ENCODE peak calls at places on chromosomes 4 and X, in eight cellular contexts. X, P, A, K, W, C, R and U are unnamed samples. For H3K4me1, the result is how much of the 10 kb centered on the place peaks cover.

GRCh38 chrX:17860811-17861495 is at the start of gene RAI2:
- DNase-seq in W (no peak), A (no peak), X (peak), P (peak), K (peak), C (no peak), R (peak), U (no peak)

GRCh38 chr4:60223098-60223497 is 977.0 kb upstream of the ADGRL3 start:
- DNase-seq in A (no peak), K (no peak), R (no peak), W (no peak), C (no peak), X (no peak), P (no peak), U (no peak)

GRCh38 chr4:10080874-10081606 is 35.6 kb downstream of the WDR1 start:
- DNase-seq in P (no peak), C (no peak), R (peak), W (peak), X (no peak), K (peak), A (no peak), U (no peak)

GRCh38 chr4:60189286-60189685 is 1010.8 kb upstream of the ADGRL3 start:
- DNase-seq in C (no peak), A (no peak), P (no peak), R (no peak), W (no peak), K (no peak), X (no peak), U (no peak)

GRCh38 chr4:128386761-128387599 is 99.4 kb upstream of the PGRMC2 start:
- DNase-seq in C (no peak), P (no peak), R (peak), K (peak), X (no peak), W (peak), A (peak), U (no peak)

GRCh38 chrX:153578200-153578835 is 20.6 kb downstream of the CCNQ start:
- DNase-seq in K (no peak), W (no peak), C (no peak), X (peak), R (no peak), A (no peak), P (no peak), U (no peak)

GRCh38 chr4:53507671-53508286 is 83.5 kb downstream of the LNX1 start:
- DNase-seq in A (no peak), C (no peak), R (no peak), X (no peak), P (no peak), K (no peak), W (peak), U (no peak)

GRCh38 chrX:14673764-14674163 is 144.4 kb downstream of the GLRA2 start:
- DNase-seq in K (no peak), R (no peak), X (no peak), P (no peak), A (peak), W (no peak), C (no peak), U (no peak)

GRCh38 chr4:83112678-83113428 is 1.7 kb downstream of the PLAC8 start:
- DNase-seq in R (no peak), A (no peak), W (no peak), C (no peak), K (no peak), X (no peak), P (no peak), U (no peak)

GRCh38 chr4:19614171-19614570 is 637.5 kb upstream of the SLIT2 start:
- DNase-seq in W (no peak), A (no peak), K (no peak), P (no peak), C (no peak), X (no peak), R (no peak), U (no peak)

GRCh38 chrX:40068048-40068447 is 29.7 kb downstream of the BCOR start:
- DNase-seq in X (no peak), K (no peak), C (peak), W (no peak), A (peak), P (no peak), R (no peak), U (no peak)

GRCh38 chrX:34956915-34957314 is 14.3 kb downstream of the FAM47B start:
- DNase-seq in R (no peak), X (no peak), P (no peak), A (peak), K (no peak), C (no peak), W (no peak), U (no peak)

GRCh38 chr4:54554339-54554990 is 103.3 kb upstream of the KIT start:
- DNase-seq in C (no peak), K (no peak), A (no peak), X (no peak), P (no peak), R (no peak), W (no peak), U (no peak)

GRCh38 chr4:154616731-154617130 is 4.3 kb upstream of the FGG start:
- DNase-seq in R (no peak), C (no peak), W (no peak), P (no peak), A (no peak), X (no peak), K (no peak), U (no peak)

GRCh38 chr4:118012142-118012541 is 22.1 kb upstream of the NDST3 start:
- DNase-seq in R (no peak), W (no peak), P (no peak), A (no peak), K (no peak), X (no peak), C (no peak), U (no peak)

GRCh38 chr4:95304898-95305297 is 243.9 kb downstream of the UNC5C start:
- DNase-seq in A (peak), P (no peak), X (no peak), R (no peak), W (no peak), C (no peak), K (no peak), U (no peak)

GRCh38 chr4:98745372-98745771 is 87.0 kb upstream of the TSPAN5 start:
- DNase-seq in W (no peak), R (no peak), P (no peak), X (no peak), C (no peak), K (no peak), A (peak), U (no peak)

GRCh38 chr4:147753047-147753446 is 21.2 kb downstream of the ARHGAP10 start:
- DNase-seq in K (no peak), C (no peak), W (no peak), X (no peak), R (no peak), A (no peak), P (no peak), U (no peak)

GRCh38 chr4:147754037-147754445 is 22.2 kb downstream of the ARHGAP10 start:
- DNase-seq in X (no peak), K (no peak), R (no peak), P (no peak), C (no peak), A (peak), W (no peak), U (no peak)

GRCh38 chr4:147756417-147756816 is 24.5 kb downstream of the ARHGAP10 start:
- DNase-seq in K (no peak), C (no peak), W (no peak), A (no peak), P (no peak), R (no peak), X (no peak), U (no peak)

GRCh38 chr4:147760176-147760575 is 28.3 kb downstream of the ARHGAP10 start:
- DNase-seq in A (no peak), R (no peak), X (no peak), K (no peak), W (no peak), P (no peak), C (no peak), U (no peak)

GRCh38 chr4:147755567-147756295 is 23.8 kb downstream of the ARHGAP10 start:
- DNase-seq in K (no peak), X (no peak), C (no peak), A (no peak), P (no peak), R (no peak), W (no peak), U (no peak)
- H3K27ac ChIP-seq in K (no peak), X (no peak), C (no peak), A (peak), P (no peak), R (no peak), W (peak), U (no peak)

GRCh38 chr4:185634066-185634652 is 98.9 kb upstream of the PDLIM3 start:
- DNase-seq in R (no peak), K (no peak), W (no peak), P (no peak), X (no peak), C (no peak), A (peak), U (no peak)
- H3K4me1 ChIP-seq in R (under half), K (under half), W (under half), P (under half), X (under half), C (under half), A (under half), U (under half)

GRCh38 chr4:124640037-124640730 is 72.3 kb downstream of the ANKRD50 start:
- DNase-seq in A (peak), K (no peak), C (no peak), R (no peak), P (no peak), W (no peak), X (no peak), U (no peak)
- H3K27ac ChIP-seq in A (no peak), K (no peak), C (no peak), R (no peak), P (no peak), W (no peak), X (no peak), U (no peak)

GRCh38 chr4:5932021-5932553 is 39.2 kb upstream of the CRMP1 start:
- DNase-seq in R (no peak), P (no peak), C (no peak), A (no peak), K (no peak), X (no peak), W (no peak), U (no peak)
- H3K4me1 ChIP-seq in R (under half), P (under half), C (under half), A (under half), K (under half), X (under half), W (under half), U (under half)

GRCh38 chr4:174402470-174403176 is 118.9 kb downstream of the CEP44 start:
- DNase-seq in A (peak), R (no peak), W (no peak), K (no peak), X (no peak), C (no peak), P (no peak), U (no peak)
- H3K27ac ChIP-seq in A (peak), R (no peak), W (no peak), K (no peak), X (no peak), C (no peak), P (no peak), U (no peak)

DNA sequence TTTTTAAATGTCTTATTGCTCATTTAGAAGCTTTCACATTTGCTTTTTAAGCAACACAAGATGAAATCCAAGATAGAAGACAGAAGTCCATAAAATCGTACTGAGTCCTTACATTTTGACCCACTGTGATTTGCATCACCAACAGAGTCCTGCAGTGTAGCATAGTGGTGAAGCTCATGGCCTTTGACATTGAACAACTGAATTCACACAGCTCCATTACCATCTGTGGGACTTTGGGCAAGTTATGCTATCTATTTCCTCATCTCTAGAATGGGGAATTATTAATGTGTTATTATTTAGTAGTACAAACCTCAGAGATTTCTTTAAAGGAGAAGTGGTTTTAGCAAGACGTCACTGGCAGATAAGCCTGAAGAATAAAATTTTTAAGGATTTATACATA is 10.7 kb downstream of the GPRIN3 start:
- DNase-seq in C (no peak), P (no peak), K (no peak), X (no peak), A (no peak), R (no peak), W (no peak), U (no peak)
- H3K4me1 ChIP-seq in C (half or more), P (half or more), K (under half), X (under half), A (half or more), R (half or more), W (under half), U (half or more)

GRCh38 chr4:31391976-31392375 is 671.8 kb downstream of the PCDH7 start:
- DNase-seq in X (no peak), P (no peak), C (no peak), K (no peak), R (no peak), W (no peak), A (no peak), U (no peak)
- H3K27ac ChIP-seq in X (no peak), P (no peak), C (no peak), K (no peak), R (no peak), W (no peak), A (no peak), U (no peak)

GRCh38 chr4:6308890-6309643 is 39.4 kb downstream of the WFS1 start:
- DNase-seq in R (no peak), K (no peak), X (peak), P (no peak), A (peak), W (no peak), C (no peak), U (no peak)
- H3K4me1 ChIP-seq in R (under half), K (under half), X (under half), P (under half), A (under half), W (under half), C (under half), U (under half)

GRCh38 chrX:11967986-11968385 is 170.3 kb upstream of the FRMPD4 start:
- DNase-seq in C (no peak), P (no peak), X (no peak), W (no peak), K (no peak), R (no peak), A (peak), U (no peak)
- H3K27ac ChIP-seq in C (no peak), P (no peak), X (no peak), W (no peak), K (no peak), R (no peak), A (peak), U (no peak)